ENCODE peak calls at places on chromosomes 12 and 14, in seven cellular contexts. S, D, E, I, T, Z and M are unnamed samples.

GRCh38 chr14:102203382-102203781 is 63.7 kb downstream of the WDR20 start:
- DNase-seq in S (no peak), D (no peak), E (no peak), I (no peak), T (no peak), Z (no peak), M (no peak)

GRCh38 chr12:80580254-80580653 is 127.2 kb upstream of the MYF6 start:
- DNase-seq in S (no peak), D (no peak), E (no peak), I (peak), T (no peak), Z (peak), M (no peak)

GRCh38 chr12:105106621-105107020 is 910 bp upstream of the WASHC4 start:
- DNase-seq in S (no peak), D (no peak), E (no peak), I (no peak), T (no peak), Z (no peak), M (no peak)

GRCh38 chr12:115752913-115753726 is 524.4 kb downstream of the MED13L start:
- DNase-seq in S (no peak), D (peak), E (peak), I (peak), T (peak), Z (peak), M (peak)

GRCh38 chr12:8687846-8688601 is 9.8 kb upstream of the RIMKLB start:
- DNase-seq in S (no peak), D (no peak), E (no peak), I (peak), T (no peak), Z (peak), M (peak)

GRCh38 chr12:44405267-44405666 is 470.8 kb downstream of the NELL2 start:
- DNase-seq in S (no peak), D (no peak), E (no peak), I (no peak), T (no peak), Z (no peak), M (no peak)

GRCh38 chr14:29216774-29217232 is 450.2 kb downstream of the FOXG1 start:
- DNase-seq in S (no peak), D (no peak), E (no peak), I (no peak), T (no peak), Z (no peak), M (no peak)

GRCh38 chr14:60485057-60485599 is 735 bp downstream of the C14orf39 start:
- DNase-seq in S (no peak), D (peak), E (no peak), I (no peak), T (no peak), Z (no peak), M (no peak)

GRCh38 chr12:14723763-14724162 is 27.4 kb upstream of the GUCY2C start:
- DNase-seq in S (peak), D (peak), E (peak), I (peak), T (peak), Z (peak), M (peak)

GRCh38 chr12:73341559-73342247 is 1069.5 kb downstream of the TRHDE start:
- DNase-seq in S (no peak), D (no peak), E (no peak), I (no peak), T (no peak), Z (no peak), M (peak)

GRCh38 chr12:47408171-47408871 is 297.5 kb downstream of the RPAP3 start:
- DNase-seq in S (no peak), D (no peak), E (no peak), I (no peak), T (no peak), Z (no peak), M (peak)

GRCh38 chr14:76920572-76921175 is 94.5 kb downstream of the LRRC74A start:
- DNase-seq in S (no peak), D (no peak), E (no peak), I (peak), T (no peak), Z (no peak), M (no peak)

GRCh38 chr12:19222566-19222965 is 93.0 kb downstream of the PLEKHA5 start:
- DNase-seq in S (no peak), D (no peak), E (no peak), I (no peak), T (no peak), Z (no peak), M (no peak)

GRCh38 chr14:58191763-58192596 is 8.0 kb upstream of the ACTR10 start:
- DNase-seq in S (no peak), D (no peak), E (no peak), I (no peak), T (no peak), Z (no peak), M (no peak)

GRCh38 chr14:58077621-58078020 is 74.4 kb downstream of the ARMH4 start:
- DNase-seq in S (no peak), D (no peak), E (no peak), I (peak), T (no peak), Z (peak), M (no peak)

GRCh38 chr14:68060198-68060597 is 240.6 kb downstream of the RAD51B start:
- DNase-seq in S (no peak), D (no peak), E (no peak), I (no peak), T (no peak), Z (no peak), M (no peak)

GRCh38 chr14:41922014-41922413 is 315.3 kb downstream of the LRFN5 start:
- DNase-seq in S (no peak), D (no peak), E (no peak), I (no peak), T (no peak), Z (no peak), M (no peak)

GRCh38 chr12:13256705-13257045 is 60.1 kb downstream of the EMP1 start:
- DNase-seq in S (no peak), D (no peak), E (no peak), I (no peak), T (no peak), Z (no peak), M (no peak)

GRCh38 chr14:86654558-86655184 is 1124.7 kb downstream of the FLRT2 start:
- DNase-seq in S (peak), D (peak), E (no peak), I (peak), T (peak), Z (peak), M (peak)

GRCh38 chr12:3154006-3154405 is 76.8 kb downstream of the TSPAN9 start:
- DNase-seq in S (no peak), D (no peak), E (no peak), I (no peak), T (no peak), Z (no peak), M (no peak)

GRCh38 chr14:72291908-72292688 is 359.9 kb downstream of the RGS6 start:
- DNase-seq in S (no peak), D (peak), E (no peak), I (peak), T (no peak), Z (peak), M (peak)

GRCh38 chr14:20631821-20632389 is 9.6 kb downstream of the OR6S1 start:
- DNase-seq in S (no peak), D (peak), E (peak), I (peak), T (peak), Z (peak), M (peak)

GRCh38 chr14:53295372-53295771 is 142.2 kb upstream of the DDHD1 start:
- DNase-seq in S (no peak), D (no peak), E (no peak), I (no peak), T (no peak), Z (no peak), M (no peak)

GRCh38 chr12:52007982-52008510 is 1.3 kb downstream of the TAMALIN start:
- DNase-seq in S (no peak), D (no peak), E (no peak), I (no peak), T (no peak), Z (no peak), M (no peak)

GRCh38 chr12:64083285-64084210 is 138.5 kb downstream of the KICS2 start:
- DNase-seq in S (no peak), D (no peak), E (peak), I (peak), T (peak), Z (peak), M (peak)

GRCh38 chr12:1858456-1858855 is 38.1 kb downstream of the LRTM2 start:
- DNase-seq in S (no peak), D (no peak), E (no peak), I (no peak), T (no peak), Z (no peak), M (no peak)

GRCh38 chr14:61524211-61524806 is 171.0 kb upstream of the HIF1A start:
- DNase-seq in S (no peak), D (no peak), E (no peak), I (peak), T (no peak), Z (peak), M (no peak)

GRCh38 chr12:1531654-1532366 is 62.6 kb downstream of the FBXL14 start:
- DNase-seq in S (no peak), D (no peak), E (peak), I (no peak), T (no peak), Z (no peak), M (no peak)

GRCh38 chr12:68242777-68243176 is 10.6 kb downstream of the IL22 start:
- DNase-seq in S (no peak), D (no peak), E (no peak), I (no peak), T (no peak), Z (no peak), M (no peak)

GRCh38 chr12:130817804-130818203 is 21.2 kb downstream of the STX2 start:
- DNase-seq in S (no peak), D (no peak), E (no peak), I (no peak), T (no peak), Z (no peak), M (no peak)

GRCh38 chr12:130816055-130816454 is 23.0 kb downstream of the STX2 start:
- DNase-seq in S (no peak), D (no peak), E (no peak), I (no peak), T (no peak), Z (no peak), M (no peak)

GRCh38 chr12:130813949-130814348 is 25.1 kb downstream of the STX2 start:
- DNase-seq in S (no peak), D (no peak), E (no peak), I (no peak), T (no peak), Z (no peak), M (no peak)

GRCh38 chr12:130813436-130813835 is 25.6 kb downstream of the STX2 start:
- DNase-seq in S (no peak), D (no peak), E (no peak), I (no peak), T (no peak), Z (no peak), M (no peak)

DNA sequence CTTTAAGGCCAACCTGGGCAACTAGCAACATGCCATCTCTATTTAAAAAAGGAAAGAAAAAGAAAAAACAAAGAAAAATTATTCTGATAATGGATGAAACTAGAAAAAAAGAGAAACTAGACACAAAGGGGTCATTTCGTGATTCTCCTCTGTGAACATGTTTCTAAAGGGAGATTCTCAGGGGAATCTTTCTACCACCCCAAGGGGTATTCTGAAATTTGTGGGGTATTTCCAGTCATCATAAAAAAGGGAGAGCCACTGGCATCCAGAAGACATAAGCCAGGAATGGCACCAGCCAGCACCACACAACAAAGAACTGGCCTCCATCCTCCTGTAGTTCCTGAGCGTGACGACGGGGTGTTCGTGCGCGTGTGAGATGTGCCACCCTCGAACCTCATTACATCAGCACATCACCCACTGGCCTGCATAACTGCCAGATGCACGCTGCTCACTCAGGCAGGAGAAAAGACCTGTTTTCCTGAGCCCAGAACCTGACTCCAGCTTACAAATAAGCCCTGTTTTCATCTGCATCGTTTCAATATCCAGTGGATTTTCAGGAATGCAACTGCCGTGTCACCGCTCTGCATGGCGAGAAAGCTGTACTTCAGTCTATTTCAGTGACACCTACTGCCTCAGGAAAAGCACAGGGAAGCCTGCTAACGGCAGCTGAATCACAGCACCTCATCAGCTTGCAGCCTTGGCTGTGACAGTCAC is 23.9 kb downstream of the STX2 start:
- DNase-seq in S (no peak), D (no peak), E (no peak), I (no peak), T (no peak), Z (no peak), M (no peak)
- H3K4me3 ChIP-seq in S (no peak), D (no peak), E (no peak), I (no peak), T (no peak), Z (no peak), M (no peak)

DNA sequence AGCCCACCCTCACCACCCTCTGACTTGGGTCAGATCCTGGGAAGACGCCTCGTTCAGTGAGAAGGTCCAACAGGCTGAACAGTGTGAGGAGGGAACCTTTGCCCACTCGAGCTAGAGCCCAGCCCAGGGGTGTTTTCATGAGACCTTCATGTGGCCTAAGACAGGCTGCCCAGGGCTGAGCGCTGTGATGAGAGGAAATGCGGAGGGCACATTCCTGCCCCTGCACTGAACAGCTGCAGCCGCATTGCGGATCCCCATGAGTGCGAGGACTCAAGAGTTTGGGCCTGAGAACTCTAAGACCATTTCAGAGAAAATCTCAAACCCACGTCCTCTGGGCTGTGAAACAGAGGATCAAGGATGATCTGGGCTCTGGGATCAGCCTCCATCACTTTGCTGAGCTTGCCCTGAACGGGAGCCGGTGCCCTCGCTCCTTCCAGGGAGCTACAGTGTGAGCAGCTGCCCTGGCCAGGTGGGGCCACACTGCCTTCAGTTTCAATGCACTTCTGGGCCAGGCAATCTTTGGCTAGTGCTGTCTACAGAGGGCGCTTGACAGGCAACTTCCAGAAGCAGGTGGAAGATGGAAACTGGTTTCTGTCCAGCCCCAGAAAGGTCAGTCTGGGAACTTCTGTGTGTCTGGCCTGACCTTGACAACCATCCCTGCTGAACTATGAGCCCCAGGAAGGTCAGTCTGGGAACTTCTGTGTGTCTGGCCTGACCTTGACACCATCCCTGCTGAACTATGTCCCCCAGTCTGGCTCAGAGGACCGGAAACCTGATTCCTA is 43.5 kb upstream of the P2RX7 start:
- DNase-seq in S (no peak), D (peak), E (no peak), I (no peak), T (peak), Z (no peak), M (no peak)
- TF ChIP-seq CTCF in S (no peak), D (peak), E (no peak), I (no peak), T (no peak), Z (no peak), M (no peak)

DNA sequence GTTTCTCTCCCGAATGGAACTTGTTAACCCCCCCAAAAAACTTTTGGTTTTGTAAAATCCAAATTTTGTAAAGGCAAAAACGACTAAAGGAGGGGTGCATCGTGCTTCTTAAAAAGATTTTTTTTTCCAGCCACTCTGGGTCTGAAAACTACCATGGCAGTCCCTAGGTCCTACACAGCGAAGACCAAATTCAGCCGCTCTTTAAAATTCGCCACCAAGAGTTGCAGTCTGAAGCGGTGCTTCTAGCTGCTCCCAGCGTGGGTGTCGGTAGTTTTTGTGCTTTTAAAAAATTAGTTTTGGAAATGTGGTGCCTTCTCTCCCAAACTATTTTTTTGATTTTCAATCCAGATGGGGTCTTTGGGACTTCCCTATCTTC is 890 bp upstream of the GSC start:
- DNase-seq in S (no peak), D (no peak), E (no peak), I (no peak), T (no peak), Z (no peak), M (no peak)
- H3K4me3 ChIP-seq in S (no peak), D (no peak), E (no peak), I (no peak), T (no peak), Z (no peak), M (peak)

DNA sequence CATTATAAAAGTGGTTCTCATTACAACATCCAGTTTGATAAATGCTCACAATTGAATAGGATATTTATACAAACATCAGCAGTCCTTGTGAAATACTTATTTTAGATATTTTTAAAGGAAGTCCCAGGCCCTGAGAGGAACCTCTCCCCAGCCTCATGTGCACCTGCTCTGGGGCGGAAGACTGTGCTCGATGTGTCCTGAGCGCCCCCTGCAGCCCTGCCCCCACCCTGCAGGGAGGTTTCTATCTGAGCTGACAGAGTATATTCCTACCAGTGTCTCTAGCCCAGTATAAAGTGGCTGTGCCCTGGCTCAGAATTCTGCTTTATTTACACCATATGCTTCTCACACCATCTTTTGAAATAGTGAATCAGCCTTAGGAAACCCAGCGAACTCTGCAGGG is 1349.1 kb downstream of the TMEM121 start:
- DNase-seq in S (no peak), D (no peak), E (no peak), I (no peak), T (peak), Z (no peak), M (no peak)
- TF ChIP-seq CTCF in S (no peak), D (peak), E (no peak), I (peak), T (no peak), Z (no peak), M (peak)

DNA sequence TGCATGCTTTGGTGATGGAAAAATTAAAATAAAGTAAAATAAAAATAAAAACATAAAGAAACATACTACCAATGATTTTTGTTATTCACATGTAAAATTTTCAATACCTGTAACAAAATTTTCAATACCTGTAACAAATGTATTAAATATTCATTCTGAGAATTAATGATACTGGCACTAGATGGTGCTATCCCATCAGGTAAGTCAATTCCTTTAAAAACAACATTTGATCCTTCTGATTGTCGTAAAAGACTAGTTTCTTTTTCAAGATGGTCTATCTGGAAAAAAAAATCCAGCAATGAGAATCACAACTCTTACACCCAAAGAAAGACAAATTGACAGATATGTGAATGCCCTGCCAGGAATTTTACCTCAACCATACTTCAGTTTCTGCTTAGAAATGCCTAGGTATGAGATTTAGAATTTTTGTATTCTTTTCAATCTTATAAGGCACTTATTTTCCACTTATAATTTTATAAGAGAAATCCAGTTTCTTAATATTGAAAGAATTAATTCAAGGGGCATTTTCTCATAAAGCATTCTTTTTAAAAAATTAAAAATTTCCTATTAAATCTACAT is 30.7 kb downstream of the CEP290 start:
- DNase-seq in S (no peak), D (peak), E (no peak), I (peak), T (no peak), Z (peak), M (peak)
- H3K4me3 ChIP-seq in S (no peak), D (no peak), E (no peak), I (no peak), T (no peak), Z (no peak), M (peak)

DNA sequence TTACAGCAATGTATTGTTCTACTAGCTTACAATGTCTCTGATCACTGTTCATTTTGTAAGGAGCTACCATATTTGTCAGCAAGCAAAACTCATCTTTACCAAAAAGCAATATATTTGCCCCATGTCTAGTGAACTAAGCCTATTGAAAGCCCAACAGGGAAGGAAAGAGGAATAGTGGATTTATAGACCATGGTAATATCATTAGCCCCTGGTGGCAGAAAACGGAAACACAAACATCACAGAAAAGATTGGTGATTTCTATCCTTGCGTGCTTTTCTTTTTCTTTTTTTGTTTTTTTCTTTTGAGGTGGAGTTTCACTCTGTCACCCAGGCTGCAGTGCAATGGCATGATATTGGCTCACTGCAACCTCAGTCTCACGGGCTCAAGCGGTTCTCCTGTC is 1562.4 kb upstream of the TMEM132C start:
- DNase-seq in S (no peak), D (no peak), E (no peak), I (no peak), T (no peak), Z (no peak), M (no peak)
- TF ChIP-seq CTCF in S (no peak), D (peak), E (no peak), I (no peak), T (no peak), Z (no peak), M (no peak)